ENCODE peak calls at places on chromosomes 4 and X, in four cellular contexts. H is stimulated activated CD4-positive, alpha-beta T cell treated with anti-CD3 and anti-CD28 coated beads, Interleukin-4, amount 100 ng/mL, for 24 hours; R is cardiac fibroblast; M is GM23338. O is an unnamed sample.

GRCh38 chr4:94390804-94391410 is 48.3 kb upstream of the HPGDS start:
- DNase-seq in H (peak), R (no peak), M (peak), O (no peak)

GRCh38 chrX:39582091-39582490 is 515.7 kb downstream of the BCOR start:
- DNase-seq in H (no peak), R (peak), M (no peak), O (no peak)

GRCh38 chr4:21410372-21410771 is 538.2 kb downstream of the KCNIP4 start:
- DNase-seq in H (no peak), R (no peak), M (no peak), O (no peak)

GRCh38 chr4:88411491-88412101 is 32.9 kb downstream of the HERC6 start:
- DNase-seq in H (no peak), R (no peak), M (no peak), O (no peak)

GRCh38 chr4:109155112-109155511 is 147.3 kb downstream of the COL25A1 start:
- DNase-seq in H (no peak), R (no peak), M (no peak), O (no peak)

GRCh38 chr4:7326306-7326692 is 108.4 kb downstream of the PSAPL1 start:
- DNase-seq in H (no peak), R (no peak), M (no peak), O (no peak)

GRCh38 chr4:7890635-7891393 is 48.8 kb downstream of the AFAP1 start:
- DNase-seq in H (no peak), R (peak), M (peak), O (no peak)

GRCh38 chrX:71815121-71815905 is 52.2 kb downstream of the CXorf49B start:
- DNase-seq in H (no peak), R (peak), M (no peak), O (no peak)

GRCh38 chrX:81957900-81958545 is 756.1 kb downstream of the SH3BGRL start:
- DNase-seq in H (no peak), R (no peak), M (peak), O (no peak)

GRCh38 chr4:132195181-132195580 is 953.9 kb upstream of the PCDH10 start:
- DNase-seq in H (no peak), R (peak), M (no peak), O (no peak)

GRCh38 chr4:83964996-83965541 is 429.2 kb downstream of the GPAT3 start:
- DNase-seq in H (no peak), R (no peak), M (peak), O (no peak)

GRCh38 chrX:29911673-29912072 is 303.7 kb upstream of the MAGEB2 start:
- DNase-seq in H (no peak), R (no peak), M (no peak), O (no peak)

GRCh38 chr4:77734928-77735327 is 84.2 kb downstream of the CNOT6L start:
- DNase-seq in H (peak), R (peak), M (peak), O (no peak)

GRCh38 chr4:172819353-172819752 is 349.3 kb upstream of the GALNT7 start:
- DNase-seq in H (no peak), R (no peak), M (no peak), O (no peak)

GRCh38 chrX:46574941-46575381 is 1.4 kb downstream of the CHST7 start:
- DNase-seq in H (peak), R (peak), M (peak), O (no peak)

GRCh38 chrX:98065151-98065550 is 1181.4 kb downstream of the RPA4 start:
- DNase-seq in H (no peak), R (no peak), M (no peak), O (no peak)

GRCh38 chr4:137558951-137559350 is 26.7 kb upstream of the PCDH18 start:
- DNase-seq in H (no peak), R (peak), M (no peak), O (no peak)

GRCh38 chrX:154350429-154351182 is 23.8 kb downstream of the FLNA start:
- DNase-seq in H (no peak), R (peak), M (no peak), O (peak)

GRCh38 chr4:130403221-130403620 is 1307.3 kb downstream of the C4orf33 start:
- DNase-seq in H (no peak), R (no peak), M (peak), O (no peak)

O was measured in uterus.